ENCODE peak calls at places on chromosome 5, in six cellular contexts. One of them, this sample, is unnamed. For H3K9me3, the result is how much of the 10 kb centered on the place peaks cover.

GRCh38 chr5:39947657-39948056 is 522.9 kb upstream of the DAB2 start:
- DNase-seq in psoas muscle: no peak
- DNase-seq in CD8-positive, alpha-beta T cell: no peak
- DNase-seq in CD8-positive, alpha-beta memory T cell: no peak
- DNase-seq in K562: no peak
- DNase-seq in cardiac muscle cell: peak
- DNase-seq in this sample: no peak

GRCh38 chr5:110048508-110048907 is 358.8 kb downstream of the MAN2A1 start:
- DNase-seq in K562: no peak
- DNase-seq in CD8-positive, alpha-beta T cell: no peak
- DNase-seq in psoas muscle: no peak
- DNase-seq in CD8-positive, alpha-beta memory T cell: no peak
- DNase-seq in cardiac muscle cell: no peak
- DNase-seq in this sample: no peak

GRCh38 chr5:146137967-146138403 is 32.6 kb upstream of the PLAC8L1 start:
- DNase-seq in psoas muscle: no peak
- DNase-seq in CD8-positive, alpha-beta T cell: no peak
- DNase-seq in cardiac muscle cell: peak
- DNase-seq in K562: no peak
- DNase-seq in CD8-positive, alpha-beta memory T cell: no peak
- DNase-seq in this sample: peak

GRCh38 chr5:51382759-51383493 is at the start of gene ISL1:
- DNase-seq in K562: peak
- DNase-seq in CD8-positive, alpha-beta T cell: no peak
- DNase-seq in cardiac muscle cell: peak
- DNase-seq in CD8-positive, alpha-beta memory T cell: no peak
- DNase-seq in psoas muscle: peak
- DNase-seq in this sample: peak

GRCh38 chr5:150469718-150470470 is 20.4 kb upstream of the RPS14 start:
- DNase-seq in CD8-positive, alpha-beta memory T cell: no peak
- DNase-seq in cardiac muscle cell: peak
- DNase-seq in psoas muscle: no peak
- DNase-seq in CD8-positive, alpha-beta T cell: no peak
- DNase-seq in K562: no peak
- DNase-seq in this sample: no peak

GRCh38 chr5:6108981-6109595 is 269.3 kb downstream of the MED10 start:
- DNase-seq in K562: no peak
- DNase-seq in cardiac muscle cell: no peak
- DNase-seq in CD8-positive, alpha-beta memory T cell: no peak
- DNase-seq in psoas muscle: no peak
- DNase-seq in CD8-positive, alpha-beta T cell: no peak
- DNase-seq in this sample: no peak

GRCh38 chr5:138696501-138696900 is 56.7 kb upstream of the CTNNA1 start:
- DNase-seq in CD8-positive, alpha-beta T cell: no peak
- DNase-seq in psoas muscle: no peak
- DNase-seq in CD8-positive, alpha-beta memory T cell: no peak
- DNase-seq in K562: no peak
- DNase-seq in cardiac muscle cell: peak
- DNase-seq in this sample: no peak

GRCh38 chr5:22063717-22064116 is 789.4 kb downstream of the CDH12 start:
- DNase-seq in cardiac muscle cell: no peak
- DNase-seq in CD8-positive, alpha-beta memory T cell: no peak
- DNase-seq in psoas muscle: no peak
- DNase-seq in K562: no peak
- DNase-seq in CD8-positive, alpha-beta T cell: no peak
- DNase-seq in this sample: no peak

GRCh38 chr5:65480306-65480865 is 1.3 kb downstream of the ADAMTS6 start:
- DNase-seq in psoas muscle: peak
- DNase-seq in CD8-positive, alpha-beta T cell: peak
- DNase-seq in K562: peak
- DNase-seq in cardiac muscle cell: peak
- DNase-seq in CD8-positive, alpha-beta memory T cell: peak
- DNase-seq in this sample: peak

GRCh38 chr5:72246954-72247442 is 73.0 kb downstream of the MRPS27 start:
- DNase-seq in CD8-positive, alpha-beta memory T cell: no peak
- DNase-seq in psoas muscle: no peak
- DNase-seq in CD8-positive, alpha-beta T cell: no peak
- DNase-seq in cardiac muscle cell: no peak
- DNase-seq in K562: no peak
- DNase-seq in this sample: no peak

GRCh38 chr5:124546643-124547042 is 199.8 kb downstream of the ZNF608 start:
- DNase-seq in K562: peak
- DNase-seq in psoas muscle: no peak
- DNase-seq in CD8-positive, alpha-beta memory T cell: no peak
- DNase-seq in CD8-positive, alpha-beta T cell: no peak
- DNase-seq in cardiac muscle cell: peak
- DNase-seq in this sample: no peak

GRCh38 chr5:92505925-92506324 is 1075.1 kb downstream of the NR2F1-AS1 start:
- DNase-seq in CD8-positive, alpha-beta T cell: no peak
- DNase-seq in CD8-positive, alpha-beta memory T cell: no peak
- DNase-seq in psoas muscle: no peak
- DNase-seq in K562: no peak
- DNase-seq in cardiac muscle cell: peak
- DNase-seq in this sample: no peak

GRCh38 chr5:153551537-153552079 is 61.1 kb downstream of the GRIA1 start:
- DNase-seq in psoas muscle: no peak
- DNase-seq in CD8-positive, alpha-beta memory T cell: no peak
- DNase-seq in cardiac muscle cell: peak
- DNase-seq in CD8-positive, alpha-beta T cell: no peak
- DNase-seq in K562: peak
- DNase-seq in this sample: no peak

GRCh38 chr5:133017964-133018363 is 8.4 kb downstream of the ZCCHC10 start:
- DNase-seq in K562: no peak
- DNase-seq in psoas muscle: no peak
- DNase-seq in CD8-positive, alpha-beta T cell: no peak
- DNase-seq in cardiac muscle cell: no peak
- DNase-seq in CD8-positive, alpha-beta memory T cell: no peak
- DNase-seq in this sample: no peak

GRCh38 chr5:58886315-58887207 is 303.7 kb downstream of the RAB3C start:
- DNase-seq in cardiac muscle cell: peak
- DNase-seq in CD8-positive, alpha-beta T cell: peak
- DNase-seq in CD8-positive, alpha-beta memory T cell: peak
- DNase-seq in K562: peak
- DNase-seq in psoas muscle: peak
- DNase-seq in this sample: peak

GRCh38 chr5:97986069-97986468 is 787.4 kb upstream of the RGMB start:
- DNase-seq in K562: no peak
- DNase-seq in CD8-positive, alpha-beta T cell: no peak
- DNase-seq in psoas muscle: no peak
- DNase-seq in CD8-positive, alpha-beta memory T cell: no peak
- DNase-seq in cardiac muscle cell: peak
- DNase-seq in this sample: no peak

GRCh38 chr5:170070556-170071412 is 34.9 kb upstream of the FOXI1 start:
- DNase-seq in CD8-positive, alpha-beta memory T cell: no peak
- DNase-seq in CD8-positive, alpha-beta T cell: peak
- DNase-seq in K562: peak
- DNase-seq in cardiac muscle cell: peak
- DNase-seq in psoas muscle: no peak
- DNase-seq in this sample: no peak

GRCh38 chr5:137699291-137700281 is 36.3 kb downstream of the KLHL3 start:
- DNase-seq in K562: no peak
- DNase-seq in cardiac muscle cell: peak
- DNase-seq in CD8-positive, alpha-beta memory T cell: no peak
- DNase-seq in psoas muscle: no peak
- DNase-seq in CD8-positive, alpha-beta T cell: no peak
- DNase-seq in this sample: no peak

GRCh38 chr5:54774281-54775171 is 210.9 kb downstream of the ESM1 start:
- DNase-seq in CD8-positive, alpha-beta T cell: no peak
- DNase-seq in K562: no peak
- DNase-seq in CD8-positive, alpha-beta memory T cell: no peak
- DNase-seq in psoas muscle: peak
- DNase-seq in cardiac muscle cell: peak
- DNase-seq in this sample: peak

GRCh38 chr5:32225445-32225844 is 51.3 kb upstream of the GOLPH3 start:
- DNase-seq in cardiac muscle cell: peak
- DNase-seq in psoas muscle: no peak
- DNase-seq in CD8-positive, alpha-beta memory T cell: no peak
- DNase-seq in K562: no peak
- DNase-seq in CD8-positive, alpha-beta T cell: no peak
- DNase-seq in this sample: no peak

GRCh38 chr5:131224387-131225191 is 39.3 kb upstream of the CDC42SE2 start:
- DNase-seq in psoas muscle: peak
- DNase-seq in CD8-positive, alpha-beta T cell: peak
- DNase-seq in cardiac muscle cell: no peak
- DNase-seq in K562: no peak
- DNase-seq in CD8-positive, alpha-beta memory T cell: peak
- DNase-seq in this sample: no peak

GRCh38 chr5:81360640-81361039 is 33.3 kb downstream of the ACOT12 start:
- DNase-seq in psoas muscle: no peak
- DNase-seq in CD8-positive, alpha-beta T cell: no peak
- DNase-seq in CD8-positive, alpha-beta memory T cell: no peak
- DNase-seq in K562: no peak
- DNase-seq in cardiac muscle cell: no peak
- DNase-seq in this sample: no peak

GRCh38 chr5:124420952-124421351 is 325.5 kb downstream of the ZNF608 start:
- DNase-seq in CD8-positive, alpha-beta T cell: no peak
- DNase-seq in K562: no peak
- DNase-seq in psoas muscle: no peak
- DNase-seq in CD8-positive, alpha-beta memory T cell: no peak
- DNase-seq in cardiac muscle cell: no peak
- DNase-seq in this sample: no peak

GRCh38 chr5:113269023-113269997 is 165.5 kb downstream of the TSSK1B start:
- DNase-seq in psoas muscle: no peak
- DNase-seq in CD8-positive, alpha-beta memory T cell: no peak
- DNase-seq in K562: no peak
- DNase-seq in cardiac muscle cell: no peak
- DNase-seq in CD8-positive, alpha-beta T cell: no peak
- DNase-seq in this sample: no peak

GRCh38 chr5:85108471-85108870 is 723.8 kb upstream of the EDIL3 start:
- DNase-seq in psoas muscle: no peak
- DNase-seq in CD8-positive, alpha-beta memory T cell: no peak
- DNase-seq in K562: no peak
- DNase-seq in CD8-positive, alpha-beta T cell: no peak
- DNase-seq in cardiac muscle cell: no peak
- DNase-seq in this sample: no peak

GRCh38 chr5:19880430-19880829 is 107.6 kb downstream of the CDH18 start:
- DNase-seq in K562: no peak
- DNase-seq in psoas muscle: no peak
- DNase-seq in CD8-positive, alpha-beta T cell: no peak
- DNase-seq in cardiac muscle cell: no peak
- DNase-seq in CD8-positive, alpha-beta memory T cell: no peak
- DNase-seq in this sample: no peak

GRCh38 chr5:153784277-153784676 is 254.4 kb downstream of the FAM114A2 start:
- DNase-seq in cardiac muscle cell: no peak
- DNase-seq in K562: no peak
- DNase-seq in CD8-positive, alpha-beta memory T cell: no peak
- DNase-seq in CD8-positive, alpha-beta T cell: no peak
- DNase-seq in psoas muscle: no peak
- DNase-seq in this sample: no peak

GRCh38 chr5:139561655-139562451 is 714 bp downstream of the UBE2D2 start:
- DNase-seq in CD8-positive, alpha-beta memory T cell: no peak
- DNase-seq in cardiac muscle cell: peak
- DNase-seq in CD8-positive, alpha-beta T cell: peak
- DNase-seq in psoas muscle: no peak
- DNase-seq in K562: peak
- DNase-seq in this sample: peak

GRCh38 chr5:8429778-8430758 is 561.1 kb downstream of the MTRR start:
- DNase-seq in cardiac muscle cell: no peak
- DNase-seq in K562: no peak
- DNase-seq in CD8-positive, alpha-beta memory T cell: no peak
- DNase-seq in CD8-positive, alpha-beta T cell: no peak
- DNase-seq in psoas muscle: no peak
- DNase-seq in this sample: no peak

GRCh38 chr5:64700765-64701164 is 10.5 kb downstream of the SHISAL2B start:
- DNase-seq in psoas muscle: no peak
- DNase-seq in CD8-positive, alpha-beta T cell: no peak
- DNase-seq in cardiac muscle cell: no peak
- DNase-seq in CD8-positive, alpha-beta memory T cell: no peak
- DNase-seq in K562: no peak
- DNase-seq in this sample: no peak

DNA sequence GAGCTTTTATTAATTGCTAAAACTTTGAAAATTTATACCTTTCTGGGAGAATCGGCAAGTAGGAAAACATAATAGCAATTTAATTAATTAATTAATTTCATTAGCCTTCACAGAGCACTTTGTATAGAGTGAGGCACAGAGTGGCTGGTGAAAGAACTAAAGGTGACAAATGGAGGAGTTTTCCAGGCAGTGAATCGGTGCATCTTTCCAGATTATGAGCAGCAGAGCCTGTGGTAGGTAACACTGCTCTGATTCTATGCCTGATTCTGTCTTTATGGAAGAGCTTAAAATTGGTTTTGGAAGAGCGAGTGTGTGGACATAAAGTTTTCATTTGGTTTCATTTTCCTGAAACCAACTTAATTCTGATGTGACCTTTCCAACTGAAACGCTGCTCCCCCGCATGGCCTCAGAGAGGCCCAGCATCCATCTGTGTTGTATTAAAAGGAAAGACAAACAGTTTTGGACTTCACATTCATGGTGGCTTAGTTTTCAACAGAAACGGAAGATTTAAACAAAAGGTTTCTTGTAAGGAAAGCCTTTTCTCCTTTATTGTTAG is 188.9 kb upstream of the RPS23 start:
- DNase-seq in CD8-positive, alpha-beta T cell: no peak
- DNase-seq in cardiac muscle cell: peak
- DNase-seq in K562: peak
- DNase-seq in CD8-positive, alpha-beta memory T cell: no peak
- DNase-seq in psoas muscle: no peak
- DNase-seq in this sample: no peak
- H3K9me3 ChIP-seq in CD8-positive, alpha-beta T cell: under half
- H3K9me3 ChIP-seq in cardiac muscle cell: under half
- H3K9me3 ChIP-seq in K562: under half
- H3K9me3 ChIP-seq in CD8-positive, alpha-beta memory T cell: under half
- H3K9me3 ChIP-seq in psoas muscle: under half
- H3K9me3 ChIP-seq in this sample: under half

DNA sequence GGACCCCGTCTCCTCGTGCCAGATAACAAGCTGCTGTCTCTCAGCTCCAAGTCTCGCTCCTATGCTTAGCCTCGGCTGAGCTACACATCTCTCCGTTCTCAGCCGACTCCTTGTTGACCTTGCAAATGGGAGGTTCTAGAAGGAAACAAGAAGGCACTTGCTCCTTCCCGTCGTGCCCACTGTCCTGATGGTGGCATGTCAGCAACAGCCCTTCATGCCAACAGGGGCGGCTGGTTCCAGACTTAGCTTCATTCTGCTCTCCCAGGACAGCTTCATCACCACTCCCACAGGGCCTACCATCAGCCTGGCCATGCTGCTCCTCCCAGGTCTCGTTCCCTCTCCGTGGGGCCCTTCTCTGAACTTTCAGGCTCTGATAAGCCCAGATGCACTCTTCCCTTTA is 13.0 kb upstream of the RASGEF1C start:
- DNase-seq in cardiac muscle cell: no peak
- DNase-seq in CD8-positive, alpha-beta memory T cell: no peak
- DNase-seq in psoas muscle: no peak
- DNase-seq in CD8-positive, alpha-beta T cell: no peak
- DNase-seq in K562: no peak
- DNase-seq in this sample: no peak
- H3K9me3 ChIP-seq in cardiac muscle cell: under half
- H3K9me3 ChIP-seq in CD8-positive, alpha-beta memory T cell: under half
- H3K9me3 ChIP-seq in psoas muscle: under half
- H3K9me3 ChIP-seq in CD8-positive, alpha-beta T cell: under half
- H3K9me3 ChIP-seq in K562: under half
- H3K9me3 ChIP-seq in this sample: under half

GRCh38 chr5:176425138-176425537 is 8.8 kb upstream of the CLTB start:
- DNase-seq in CD8-positive, alpha-beta memory T cell: no peak
- DNase-seq in K562: no peak
- DNase-seq in psoas muscle: no peak
- DNase-seq in cardiac muscle cell: no peak
- DNase-seq in CD8-positive, alpha-beta T cell: no peak
- DNase-seq in this sample: no peak
- H3K9me3 ChIP-seq in CD8-positive, alpha-beta memory T cell: under half
- H3K9me3 ChIP-seq in K562: under half
- H3K9me3 ChIP-seq in psoas muscle: under half
- H3K9me3 ChIP-seq in cardiac muscle cell: under half
- H3K9me3 ChIP-seq in CD8-positive, alpha-beta T cell: under half
- H3K9me3 ChIP-seq in this sample: under half

GRCh38 chr5:1453613-1454012 is 8.4 kb upstream of the SLC6A3 start:
- DNase-seq in cardiac muscle cell: no peak
- DNase-seq in K562: no peak
- DNase-seq in CD8-positive, alpha-beta memory T cell: no peak
- DNase-seq in psoas muscle: no peak
- DNase-seq in CD8-positive, alpha-beta T cell: no peak
- DNase-seq in this sample: no peak
- H3K9me3 ChIP-seq in cardiac muscle cell: under half
- H3K9me3 ChIP-seq in K562: under half
- H3K9me3 ChIP-seq in CD8-positive, alpha-beta memory T cell: under half
- H3K9me3 ChIP-seq in psoas muscle: under half
- H3K9me3 ChIP-seq in CD8-positive, alpha-beta T cell: under half
- H3K9me3 ChIP-seq in this sample: under half